ENCODE peak calls at places on chromosome X, in nine cellular contexts. One of them, this sample, is unnamed. For H3K36me3, the result is how much of the 10 kb centered on the place peaks cover.

GRCh38 chrX:98380106-98380505 is 1496.4 kb downstream of the RPA4 start:
- DNase-seq in hepatocyte: no peak
- DNase-seq in GM06990: no peak
- DNase-seq in pancreas: no peak
- DNase-seq in GM23338: peak
- DNase-seq in brain microvascular endothelial cell: no peak
- DNase-seq in body of pancreas: no peak
- DNase-seq in right lobe of liver: no peak
- DNase-seq in BJ: no peak
- DNase-seq in this sample: no peak

GRCh38 chrX:73916931-73917657 is 354.1 kb downstream of the CHIC1 start:
- DNase-seq in pancreas: no peak
- DNase-seq in BJ: peak
- DNase-seq in brain microvascular endothelial cell: peak
- DNase-seq in body of pancreas: no peak
- DNase-seq in hepatocyte: peak
- DNase-seq in GM06990: no peak
- DNase-seq in right lobe of liver: no peak
- DNase-seq in GM23338: peak
- DNase-seq in this sample: no peak

GRCh38 chrX:17024896-17025295 is 78.4 kb downstream of the REPS2 start:
- DNase-seq in right lobe of liver: no peak
- DNase-seq in hepatocyte: peak
- DNase-seq in brain microvascular endothelial cell: no peak
- DNase-seq in GM06990: no peak
- DNase-seq in pancreas: no peak
- DNase-seq in GM23338: peak
- DNase-seq in BJ: no peak
- DNase-seq in body of pancreas: no peak
- DNase-seq in this sample: no peak

GRCh38 chrX:129490330-129490729 is 33.0 kb downstream of the SMARCA1 start:
- DNase-seq in BJ: no peak
- DNase-seq in GM06990: no peak
- DNase-seq in right lobe of liver: no peak
- DNase-seq in GM23338: no peak
- DNase-seq in hepatocyte: no peak
- DNase-seq in body of pancreas: no peak
- DNase-seq in brain microvascular endothelial cell: no peak
- DNase-seq in pancreas: no peak
- DNase-seq in this sample: no peak

GRCh38 chrX:130048686-130049222 is 61.5 kb downstream of the ELF4 start:
- DNase-seq in GM23338: no peak
- DNase-seq in right lobe of liver: no peak
- DNase-seq in GM06990: no peak
- DNase-seq in pancreas: no peak
- DNase-seq in hepatocyte: no peak
- DNase-seq in brain microvascular endothelial cell: no peak
- DNase-seq in BJ: no peak
- DNase-seq in body of pancreas: no peak
- DNase-seq in this sample: no peak

GRCh38 chrX:20712811-20713210 is 446.1 kb upstream of the RPS6KA3 start:
- DNase-seq in right lobe of liver: no peak
- DNase-seq in GM23338: no peak
- DNase-seq in hepatocyte: no peak
- DNase-seq in BJ: no peak
- DNase-seq in GM06990: no peak
- DNase-seq in pancreas: no peak
- DNase-seq in body of pancreas: no peak
- DNase-seq in brain microvascular endothelial cell: no peak
- DNase-seq in this sample: no peak

GRCh38 chrX:100494974-100495373 is 84.9 kb upstream of the PCDH19 start:
- DNase-seq in GM06990: no peak
- DNase-seq in right lobe of liver: no peak
- DNase-seq in body of pancreas: no peak
- DNase-seq in hepatocyte: no peak
- DNase-seq in pancreas: no peak
- DNase-seq in brain microvascular endothelial cell: no peak
- DNase-seq in GM23338: no peak
- DNase-seq in BJ: no peak
- DNase-seq in this sample: no peak

GRCh38 chrX:154419688-154420401 is 8.5 kb downstream of the TAFAZZIN start:
- DNase-seq in brain microvascular endothelial cell: no peak
- DNase-seq in body of pancreas: no peak
- DNase-seq in GM23338: no peak
- DNase-seq in BJ: no peak
- DNase-seq in pancreas: no peak
- DNase-seq in GM06990: no peak
- DNase-seq in hepatocyte: no peak
- DNase-seq in right lobe of liver: no peak
- DNase-seq in this sample: peak

GRCh38 chrX:110170029-110170428 is 147.9 kb downstream of the AMMECR1 start:
- DNase-seq in BJ: no peak
- DNase-seq in right lobe of liver: no peak
- DNase-seq in brain microvascular endothelial cell: no peak
- DNase-seq in hepatocyte: no peak
- DNase-seq in GM06990: no peak
- DNase-seq in pancreas: no peak
- DNase-seq in body of pancreas: no peak
- DNase-seq in GM23338: no peak
- DNase-seq in this sample: no peak

GRCh38 chrX:18898091-18898490 is 85.8 kb downstream of the PHKA2 start:
- DNase-seq in GM06990: no peak
- DNase-seq in pancreas: no peak
- DNase-seq in right lobe of liver: no peak
- DNase-seq in GM23338: no peak
- DNase-seq in BJ: no peak
- DNase-seq in body of pancreas: no peak
- DNase-seq in brain microvascular endothelial cell: no peak
- DNase-seq in hepatocyte: no peak
- DNase-seq in this sample: no peak

GRCh38 chrX:52988985-52989917 is 30.9 kb upstream of the FAM156A start:
- DNase-seq in BJ: no peak
- DNase-seq in body of pancreas: no peak
- DNase-seq in GM23338: no peak
- DNase-seq in pancreas: no peak
- DNase-seq in right lobe of liver: no peak
- DNase-seq in hepatocyte: no peak
- DNase-seq in GM06990: no peak
- DNase-seq in brain microvascular endothelial cell: no peak
- DNase-seq in this sample: no peak

GRCh38 chrX:113594504-113594903 is 753.9 kb upstream of the AMOT start:
- DNase-seq in pancreas: no peak
- DNase-seq in GM06990: no peak
- DNase-seq in brain microvascular endothelial cell: no peak
- DNase-seq in right lobe of liver: no peak
- DNase-seq in hepatocyte: no peak
- DNase-seq in GM23338: no peak
- DNase-seq in body of pancreas: no peak
- DNase-seq in BJ: no peak
- DNase-seq in this sample: no peak

GRCh38 chrX:101136235-101136634 is 38.2 kb downstream of the CENPI start:
- DNase-seq in pancreas: no peak
- DNase-seq in hepatocyte: no peak
- DNase-seq in GM23338: no peak
- DNase-seq in brain microvascular endothelial cell: no peak
- DNase-seq in body of pancreas: no peak
- DNase-seq in GM06990: no peak
- DNase-seq in BJ: no peak
- DNase-seq in right lobe of liver: no peak
- DNase-seq in this sample: no peak

GRCh38 chrX:70134116-70134477 is 850 bp downstream of the IGBP1 start:
- DNase-seq in GM23338: peak
- DNase-seq in hepatocyte: peak
- DNase-seq in body of pancreas: no peak
- DNase-seq in right lobe of liver: no peak
- DNase-seq in brain microvascular endothelial cell: no peak
- DNase-seq in GM06990: no peak
- DNase-seq in BJ: no peak
- DNase-seq in pancreas: no peak
- DNase-seq in this sample: no peak

GRCh38 chrX:40281341-40282005 is 183.7 kb upstream of the BCOR start:
- DNase-seq in GM06990: no peak
- DNase-seq in GM23338: no peak
- DNase-seq in body of pancreas: no peak
- DNase-seq in hepatocyte: no peak
- DNase-seq in BJ: no peak
- DNase-seq in right lobe of liver: no peak
- DNase-seq in brain microvascular endothelial cell: no peak
- DNase-seq in pancreas: no peak
- DNase-seq in this sample: no peak

GRCh38 chrX:125202486-125203378 is 116.9 kb upstream of the TEX13C start:
- DNase-seq in GM23338: peak
- DNase-seq in hepatocyte: peak
- DNase-seq in body of pancreas: peak
- DNase-seq in pancreas: no peak
- DNase-seq in right lobe of liver: no peak
- DNase-seq in BJ: no peak
- DNase-seq in GM06990: no peak
- DNase-seq in brain microvascular endothelial cell: no peak
- DNase-seq in this sample: peak

GRCh38 chrX:125205918-125206665 is 113.6 kb upstream of the TEX13C start:
- DNase-seq in brain microvascular endothelial cell: no peak
- DNase-seq in GM06990: no peak
- DNase-seq in BJ: no peak
- DNase-seq in right lobe of liver: peak
- DNase-seq in pancreas: no peak
- DNase-seq in GM23338: peak
- DNase-seq in body of pancreas: peak
- DNase-seq in hepatocyte: peak
- DNase-seq in this sample: peak

GRCh38 chrX:125205084-125205917 is 114.4 kb upstream of the TEX13C start:
- DNase-seq in hepatocyte: peak
- DNase-seq in GM06990: no peak
- DNase-seq in body of pancreas: peak
- DNase-seq in GM23338: peak
- DNase-seq in pancreas: peak
- DNase-seq in right lobe of liver: peak
- DNase-seq in brain microvascular endothelial cell: peak
- DNase-seq in BJ: no peak
- DNase-seq in this sample: peak

GRCh38 chrX:125203737-125204578 is 115.7 kb upstream of the TEX13C start:
- DNase-seq in GM06990: no peak
- DNase-seq in body of pancreas: peak
- DNase-seq in pancreas: no peak
- DNase-seq in brain microvascular endothelial cell: no peak
- DNase-seq in BJ: no peak
- DNase-seq in right lobe of liver: peak
- DNase-seq in GM23338: peak
- DNase-seq in hepatocyte: peak
- DNase-seq in this sample: peak

GRCh38 chrX:125203379-125203736 is 116.3 kb upstream of the TEX13C start:
- DNase-seq in GM06990: no peak
- DNase-seq in body of pancreas: peak
- DNase-seq in GM23338: peak
- DNase-seq in right lobe of liver: no peak
- DNase-seq in BJ: no peak
- DNase-seq in pancreas: no peak
- DNase-seq in brain microvascular endothelial cell: no peak
- DNase-seq in hepatocyte: no peak
- DNase-seq in this sample: peak
- H3K4me3 ChIP-seq in GM06990: no peak
- H3K4me3 ChIP-seq in body of pancreas: peak
- H3K4me3 ChIP-seq in GM23338: peak
- H3K4me3 ChIP-seq in right lobe of liver: peak
- H3K4me3 ChIP-seq in BJ: no peak
- H3K4me3 ChIP-seq in pancreas: no peak
- H3K4me3 ChIP-seq in brain microvascular endothelial cell: no peak
- H3K4me3 ChIP-seq in hepatocyte: no peak
- H3K4me3 ChIP-seq in this sample: peak

DNA sequence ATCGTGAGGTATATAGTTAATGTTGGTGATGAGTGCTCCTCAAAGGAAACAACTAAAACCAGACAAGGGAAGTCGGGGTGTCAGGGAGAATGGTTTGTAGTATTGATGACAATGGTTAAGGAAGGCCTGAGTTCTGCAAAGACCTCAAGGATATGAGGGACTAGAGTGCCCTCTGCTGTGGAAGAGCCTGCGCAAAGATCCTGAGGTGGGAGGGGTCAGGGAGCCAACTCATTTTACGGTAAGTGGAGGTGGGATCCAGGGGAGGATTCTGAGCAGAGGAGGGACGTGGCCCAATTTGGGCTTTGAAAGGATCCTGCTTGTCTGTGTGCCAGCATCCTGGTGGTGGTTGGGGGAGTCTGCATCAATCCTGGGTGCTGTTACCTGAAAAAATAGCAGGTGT is 11.3 kb downstream of the UBA1 start:
- DNase-seq in GM06990: no peak
- DNase-seq in GM23338: no peak
- DNase-seq in BJ: no peak
- DNase-seq in body of pancreas: no peak
- DNase-seq in hepatocyte: no peak
- DNase-seq in pancreas: no peak
- DNase-seq in right lobe of liver: no peak
- DNase-seq in brain microvascular endothelial cell: no peak
- DNase-seq in this sample: no peak
- H3K36me3 ChIP-seq in GM06990: half or more
- H3K36me3 ChIP-seq in GM23338: under half
- H3K36me3 ChIP-seq in BJ: under half
- H3K36me3 ChIP-seq in body of pancreas: under half
- H3K36me3 ChIP-seq in hepatocyte: under half
- H3K36me3 ChIP-seq in pancreas: under half
- H3K36me3 ChIP-seq in right lobe of liver: half or more
- H3K36me3 ChIP-seq in brain microvascular endothelial cell: half or more
- H3K36me3 ChIP-seq in this sample: half or more

GRCh38 chrX:145213504-145213903 is 33.8 kb upstream of the SPANXN1 start:
- DNase-seq in GM06990: no peak
- DNase-seq in body of pancreas: no peak
- DNase-seq in GM23338: peak
- DNase-seq in hepatocyte: peak
- DNase-seq in BJ: no peak
- DNase-seq in brain microvascular endothelial cell: peak
- DNase-seq in right lobe of liver: no peak
- DNase-seq in pancreas: no peak
- DNase-seq in this sample: no peak
- TF ChIP-seq CTCF in GM06990: peak
- TF ChIP-seq CTCF in body of pancreas: no peak
- TF ChIP-seq CTCF in GM23338: peak
- TF ChIP-seq CTCF in hepatocyte: peak
- TF ChIP-seq CTCF in BJ: no peak
- TF ChIP-seq CTCF in brain microvascular endothelial cell: peak
- TF ChIP-seq CTCF in right lobe of liver: peak
- TF ChIP-seq CTCF in pancreas: peak
- TF ChIP-seq CTCF in this sample: no peak

GRCh38 chrX:9610774-9611392 is 146.0 kb downstream of the TBL1X start:
- DNase-seq in GM06990: no peak
- DNase-seq in BJ: no peak
- DNase-seq in body of pancreas: no peak
- DNase-seq in right lobe of liver: no peak
- DNase-seq in hepatocyte: no peak
- DNase-seq in brain microvascular endothelial cell: no peak
- DNase-seq in pancreas: no peak
- DNase-seq in GM23338: no peak
- DNase-seq in this sample: no peak
- H3K4me3 ChIP-seq in GM06990: no peak
- H3K4me3 ChIP-seq in BJ: no peak
- H3K4me3 ChIP-seq in body of pancreas: no peak
- H3K4me3 ChIP-seq in right lobe of liver: no peak
- H3K4me3 ChIP-seq in hepatocyte: no peak
- H3K4me3 ChIP-seq in brain microvascular endothelial cell: no peak
- H3K4me3 ChIP-seq in pancreas: no peak
- H3K4me3 ChIP-seq in GM23338: no peak
- H3K4me3 ChIP-seq in this sample: no peak

This sample was measured in left ventricle myocardium inferior.